ENCODE peak calls at places on chromosomes 4 and X, in four cellular contexts. One of them, this sample, is unnamed.

GRCh38 chr4:68655764-68656444 is 14.5 kb downstream of the UGT2B15 start:
- DNase-seq in effector memory CD4-positive, alpha-beta T cell: no peak
- DNase-seq in astrocyte of the spinal cord: no peak
- DNase-seq in heart left ventricle: no peak
- DNase-seq in this sample: no peak

GRCh38 chrX:850471-850916 is 219.9 kb downstream of the SHOX start:
- DNase-seq in heart left ventricle: no peak
- DNase-seq in astrocyte of the spinal cord: no peak
- DNase-seq in effector memory CD4-positive, alpha-beta T cell: no peak
- DNase-seq in this sample: no peak

GRCh38 chr4:123786955-123787354 is 390.4 kb downstream of the SPRY1 start:
- DNase-seq in astrocyte of the spinal cord: peak; percentile 70
- DNase-seq in effector memory CD4-positive, alpha-beta T cell: no peak
- DNase-seq in heart left ventricle: peak; percentile 32
- DNase-seq in this sample: no peak

GRCh38 chr4:57039345-57039744 is 60.6 kb downstream of the POLR2B start:
- DNase-seq in heart left ventricle: no peak
- DNase-seq in effector memory CD4-positive, alpha-beta T cell: no peak
- DNase-seq in astrocyte of the spinal cord: no peak
- DNase-seq in this sample: no peak

GRCh38 chr4:183658362-183659028 is 490 bp downstream of the RWDD4 start:
- DNase-seq in heart left ventricle: peak; percentile 8
- DNase-seq in effector memory CD4-positive, alpha-beta T cell: no peak
- DNase-seq in astrocyte of the spinal cord: peak; percentile 17
- DNase-seq in this sample: peak; percentile 83

GRCh38 chr4:143382539-143382938 is 45.9 kb downstream of the GAB1 start:
- DNase-seq in astrocyte of the spinal cord: peak; percentile 44
- DNase-seq in effector memory CD4-positive, alpha-beta T cell: no peak
- DNase-seq in heart left ventricle: no peak
- DNase-seq in this sample: no peak

GRCh38 chr4:6945052-6945409 is 35.4 kb downstream of the TBC1D14 start:
- DNase-seq in heart left ventricle: no peak
- DNase-seq in astrocyte of the spinal cord: no peak
- DNase-seq in effector memory CD4-positive, alpha-beta T cell: no peak
- DNase-seq in this sample: no peak

GRCh38 chr4:134313591-134313990 is 112.0 kb upstream of the PABPC4L start:
- DNase-seq in heart left ventricle: no peak
- DNase-seq in astrocyte of the spinal cord: no peak
- DNase-seq in effector memory CD4-positive, alpha-beta T cell: no peak
- DNase-seq in this sample: no peak

GRCh38 chrX:143754183-143754582 is 33.6 kb upstream of the SPANXN2 start:
- DNase-seq in astrocyte of the spinal cord: no peak
- DNase-seq in effector memory CD4-positive, alpha-beta T cell: no peak
- DNase-seq in heart left ventricle: no peak
- DNase-seq in this sample: no peak

GRCh38 chr4:38577482-38577881 is 86.5 kb upstream of the KLF3 start:
- DNase-seq in effector memory CD4-positive, alpha-beta T cell: no peak
- DNase-seq in heart left ventricle: no peak
- DNase-seq in astrocyte of the spinal cord: no peak
- DNase-seq in this sample: no peak

GRCh38 chrX:25640276-25640675 is 497.9 kb upstream of the MAGEB18 start:
- DNase-seq in effector memory CD4-positive, alpha-beta T cell: no peak
- DNase-seq in heart left ventricle: no peak
- DNase-seq in astrocyte of the spinal cord: no peak
- DNase-seq in this sample: no peak

GRCh38 chr4:157115613-157116340 is 39.8 kb downstream of the GLRB start:
- DNase-seq in effector memory CD4-positive, alpha-beta T cell: no peak
- DNase-seq in astrocyte of the spinal cord: peak; percentile 73
- DNase-seq in heart left ventricle: no peak
- DNase-seq in this sample: no peak

GRCh38 chr4:56475917-56476316 is 8.5 kb downstream of the SRP72 start:
- DNase-seq in heart left ventricle: no peak
- DNase-seq in astrocyte of the spinal cord: no peak
- DNase-seq in effector memory CD4-positive, alpha-beta T cell: no peak
- DNase-seq in this sample: no peak

GRCh38 chrX:12080265-12080664 is 58.0 kb upstream of the FRMPD4 start:
- DNase-seq in astrocyte of the spinal cord: peak; percentile 26
- DNase-seq in heart left ventricle: no peak
- DNase-seq in effector memory CD4-positive, alpha-beta T cell: no peak
- DNase-seq in this sample: peak; percentile 18

GRCh38 chr4:139736257-139736626 is 70.6 kb downstream of the MGST2 start:
- DNase-seq in heart left ventricle: no peak
- DNase-seq in effector memory CD4-positive, alpha-beta T cell: no peak
- DNase-seq in astrocyte of the spinal cord: no peak
- DNase-seq in this sample: no peak

GRCh38 chrX:121169099-121170035 is 122.0 kb downstream of the GLUD2 start:
- DNase-seq in astrocyte of the spinal cord: no peak
- DNase-seq in effector memory CD4-positive, alpha-beta T cell: no peak
- DNase-seq in heart left ventricle: no peak
- DNase-seq in this sample: no peak

DNA sequence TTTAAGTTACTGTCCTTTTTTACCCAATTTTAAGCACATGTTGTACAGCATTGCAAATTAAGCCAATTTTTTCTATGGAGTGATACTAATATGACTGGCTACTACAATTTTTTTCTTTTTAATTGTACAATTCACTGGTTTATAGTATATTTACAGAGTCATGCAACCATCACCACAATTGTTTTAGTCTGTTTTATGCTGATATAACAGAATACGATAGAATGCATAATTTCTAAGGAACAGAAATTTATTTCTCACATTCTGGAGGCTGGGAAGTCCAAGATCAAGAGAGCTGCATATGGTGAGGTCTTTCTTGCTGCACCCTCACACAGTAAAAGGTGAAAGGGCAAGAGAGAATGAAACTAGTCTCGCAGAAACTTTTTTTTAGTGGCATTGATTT is 125.3 kb downstream of the GLUD2 start:
- DNase-seq in astrocyte of the spinal cord: no peak
- DNase-seq in effector memory CD4-positive, alpha-beta T cell: no peak
- DNase-seq in heart left ventricle: no peak
- DNase-seq in this sample: no peak
- H3K4me3 ChIP-seq in astrocyte of the spinal cord: no peak overlapping the region
- H3K4me3 ChIP-seq in effector memory CD4-positive, alpha-beta T cell: no peak overlapping the region
- H3K4me3 ChIP-seq in heart left ventricle: no peak overlapping the region
- H3K4me3 ChIP-seq in this sample: no peak overlapping the region

GRCh38 chr4:151719935-151720334 is 40.9 kb downstream of the GATB start:
- DNase-seq in effector memory CD4-positive, alpha-beta T cell: no peak
- DNase-seq in astrocyte of the spinal cord: no peak
- DNase-seq in heart left ventricle: peak; percentile 13
- DNase-seq in this sample: no peak

GRCh38 chr4:151721466-151721865 is 39.3 kb downstream of the GATB start:
- DNase-seq in effector memory CD4-positive, alpha-beta T cell: no peak
- DNase-seq in heart left ventricle: no peak
- DNase-seq in astrocyte of the spinal cord: no peak
- DNase-seq in this sample: no peak

GRCh38 chr4:151717271-151717670 is 43.5 kb downstream of the GATB start:
- DNase-seq in astrocyte of the spinal cord: no peak
- DNase-seq in heart left ventricle: no peak
- DNase-seq in effector memory CD4-positive, alpha-beta T cell: no peak
- DNase-seq in this sample: no peak

GRCh38 chr4:151717909-151718613 is 42.7 kb downstream of the GATB start:
- DNase-seq in astrocyte of the spinal cord: no peak
- DNase-seq in heart left ventricle: no peak
- DNase-seq in effector memory CD4-positive, alpha-beta T cell: no peak
- DNase-seq in this sample: no peak

GRCh38 chr4:151719045-151719743 is 41.6 kb downstream of the GATB start:
- DNase-seq in astrocyte of the spinal cord: peak; percentile 30
- DNase-seq in effector memory CD4-positive, alpha-beta T cell: no peak
- DNase-seq in heart left ventricle: no peak
- DNase-seq in this sample: no peak
- H3K4me3 ChIP-seq in astrocyte of the spinal cord: no peak overlapping the region
- H3K4me3 ChIP-seq in effector memory CD4-positive, alpha-beta T cell: no peak overlapping the region
- H3K4me3 ChIP-seq in heart left ventricle: no peak overlapping the region
- H3K4me3 ChIP-seq in this sample: no peak overlapping the region

DNA sequence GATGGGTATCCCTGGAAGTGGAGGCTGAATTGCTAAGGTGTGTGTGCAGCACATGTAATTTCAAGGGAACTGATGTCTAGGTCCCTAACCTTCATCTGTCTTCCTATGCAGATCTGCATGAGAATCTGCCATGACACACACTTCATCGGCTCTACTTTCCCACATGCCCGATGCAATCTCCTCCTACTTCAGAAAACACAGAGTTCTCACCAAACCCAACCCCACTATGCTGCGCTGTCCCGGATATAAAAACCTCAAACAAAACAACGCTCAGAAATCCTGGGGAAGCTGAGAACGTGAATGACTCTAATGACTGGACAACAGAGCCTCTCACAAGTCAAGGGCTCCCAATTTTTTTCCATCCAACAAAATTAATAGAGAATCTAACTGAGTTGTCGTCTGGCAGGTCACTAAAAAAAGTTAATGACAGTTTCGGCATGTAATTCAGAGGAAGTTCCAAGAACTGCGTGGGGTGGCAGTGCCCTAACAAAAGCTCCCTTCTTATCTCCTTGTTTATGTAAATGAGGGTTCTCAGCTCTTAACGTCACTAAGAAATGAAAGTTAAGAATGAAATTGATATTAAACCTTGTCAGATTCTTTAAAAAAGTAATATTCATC is 39.0 kb downstream of the STX18 start:
- DNase-seq in astrocyte of the spinal cord: peak; percentile 80
- DNase-seq in effector memory CD4-positive, alpha-beta T cell: no peak
- DNase-seq in heart left ventricle: no peak
- DNase-seq in this sample: no peak
- H3K4me3 ChIP-seq in astrocyte of the spinal cord: peak overlapping the region; percentile 17
- H3K4me3 ChIP-seq in effector memory CD4-positive, alpha-beta T cell: peak overlapping the region; percentile 41
- H3K4me3 ChIP-seq in heart left ventricle: no peak overlapping the region
- H3K4me3 ChIP-seq in this sample: no peak overlapping the region

GRCh38 chrX:73850124-73851013 is 287.4 kb downstream of the CHIC1 start:
- DNase-seq in effector memory CD4-positive, alpha-beta T cell: no peak
- DNase-seq in astrocyte of the spinal cord: peak; percentile 38
- DNase-seq in heart left ventricle: no peak
- DNase-seq in this sample: peak; percentile 44

GRCh38 chrX:73852022-73852421 is 289.0 kb downstream of the CHIC1 start:
- DNase-seq in astrocyte of the spinal cord: no peak
- DNase-seq in effector memory CD4-positive, alpha-beta T cell: no peak
- DNase-seq in heart left ventricle: no peak
- DNase-seq in this sample: no peak

GRCh38 chrX:73849054-73849453 is 286.1 kb downstream of the CHIC1 start:
- DNase-seq in astrocyte of the spinal cord: no peak
- DNase-seq in effector memory CD4-positive, alpha-beta T cell: no peak
- DNase-seq in heart left ventricle: no peak
- DNase-seq in this sample: no peak

GRCh38 chrX:73847991-73848390 is 285.0 kb downstream of the CHIC1 start:
- DNase-seq in astrocyte of the spinal cord: no peak
- DNase-seq in heart left ventricle: no peak
- DNase-seq in effector memory CD4-positive, alpha-beta T cell: no peak
- DNase-seq in this sample: no peak

GRCh38 chrX:73851014-73852009 is 288.3 kb downstream of the CHIC1 start:
- DNase-seq in astrocyte of the spinal cord: peak; percentile 97
- DNase-seq in heart left ventricle: no peak
- DNase-seq in effector memory CD4-positive, alpha-beta T cell: no peak
- DNase-seq in this sample: peak; percentile 70
- H3K4me3 ChIP-seq in astrocyte of the spinal cord: peak overlapping the region; percentile 91
- H3K4me3 ChIP-seq in heart left ventricle: peak overlapping the region; percentile 78
- H3K4me3 ChIP-seq in effector memory CD4-positive, alpha-beta T cell: peak overlapping the region; percentile 54
- H3K4me3 ChIP-seq in this sample: peak overlapping the region; percentile 70

DNA sequence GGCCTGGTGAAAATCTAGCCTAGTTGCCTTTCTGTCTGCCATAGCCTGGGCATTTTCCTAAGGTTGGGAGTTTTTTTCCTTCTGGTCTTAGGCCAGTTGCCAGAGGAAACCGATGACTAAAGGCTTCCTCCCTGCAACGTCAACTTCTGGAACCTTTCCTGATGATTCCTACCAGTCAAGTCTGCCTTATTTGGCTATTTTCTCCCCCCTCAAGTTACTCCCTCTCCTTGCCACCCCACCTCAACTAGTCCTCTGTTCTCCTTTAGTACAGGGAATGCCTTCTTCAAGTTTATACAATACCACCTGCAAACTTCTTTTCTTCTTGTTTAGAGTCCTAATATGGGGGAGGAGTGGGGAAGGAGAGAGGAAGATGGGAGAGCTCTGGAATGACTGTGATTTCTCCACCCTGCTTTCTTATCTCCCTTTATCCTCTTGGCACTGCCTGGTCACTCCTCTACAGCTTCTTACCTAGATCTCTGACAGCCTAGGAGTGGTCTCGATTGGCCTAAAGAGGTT is 10.6 kb downstream of the MSN start:
- DNase-seq in effector memory CD4-positive, alpha-beta T cell: no peak
- DNase-seq in heart left ventricle: peak; percentile 74
- DNase-seq in astrocyte of the spinal cord: peak; percentile 90
- DNase-seq in this sample: no peak
- H3K4me3 ChIP-seq in effector memory CD4-positive, alpha-beta T cell: no peak overlapping the region
- H3K4me3 ChIP-seq in heart left ventricle: peak overlapping the region; percentile 28
- H3K4me3 ChIP-seq in astrocyte of the spinal cord: no peak overlapping the region
- H3K4me3 ChIP-seq in this sample: no peak overlapping the region

GRCh38 chr4:41256131-41256739 is 493 bp upstream of the UCHL1 start:
- DNase-seq in astrocyte of the spinal cord: peak; percentile 61
- DNase-seq in effector memory CD4-positive, alpha-beta T cell: no peak
- DNase-seq in heart left ventricle: no peak
- DNase-seq in this sample: peak; percentile 60
- H3K4me3 ChIP-seq in astrocyte of the spinal cord: peak overlapping the region; percentile 81
- H3K4me3 ChIP-seq in effector memory CD4-positive, alpha-beta T cell: no peak overlapping the region
- H3K4me3 ChIP-seq in heart left ventricle: peak overlapping the region; percentile 67
- H3K4me3 ChIP-seq in this sample: peak overlapping the region; percentile 77